ENCODE peak calls at places on chromosomes 6 and 20, in seven cellular contexts. One of them, this sample, is unnamed.

GRCh38 chr20:56592211-56592610 is 36.9 kb upstream of the TFAP2C start:
- DNase-seq in endothelial cell: no peak
- DNase-seq in stimulated activated CD4-positive, alpha-beta T cell treated with anti-CD3 and anti-CD28 coated beads, Interleukin-1b, Interleukin-23, amount 100 ng/mL, for 4 hours: no peak
- DNase-seq in occipital lobe: no peak
- DNase-seq in IMR-90: no peak
- DNase-seq in NCI-H1694: no peak
- DNase-seq in fibroblast of lung: no peak
- DNase-seq in this sample: no peak

GRCh38 chr6:168585441-168585840 is 144.5 kb downstream of the SMOC2 start:
- DNase-seq in stimulated activated CD4-positive, alpha-beta T cell treated with anti-CD3 and anti-CD28 coated beads, Interleukin-1b, Interleukin-23, amount 100 ng/mL, for 4 hours: no peak
- DNase-seq in occipital lobe: no peak
- DNase-seq in endothelial cell: no peak
- DNase-seq in IMR-90: no peak
- DNase-seq in fibroblast of lung: no peak
- DNase-seq in NCI-H1694: no peak
- DNase-seq in this sample: no peak

GRCh38 chr6:126170875-126171489 is 168.9 kb upstream of the CENPW start:
- DNase-seq in fibroblast of lung: no peak
- DNase-seq in stimulated activated CD4-positive, alpha-beta T cell treated with anti-CD3 and anti-CD28 coated beads, Interleukin-1b, Interleukin-23, amount 100 ng/mL, for 4 hours: no peak
- DNase-seq in occipital lobe: no peak
- DNase-seq in endothelial cell: peak; percentile 33
- DNase-seq in IMR-90: peak; percentile 26
- DNase-seq in NCI-H1694: peak; percentile 9
- DNase-seq in this sample: no peak

GRCh38 chr6:108988291-108988690 is 106.4 kb downstream of the SESN1 start:
- DNase-seq in fibroblast of lung: no peak
- DNase-seq in IMR-90: no peak
- DNase-seq in occipital lobe: no peak
- DNase-seq in stimulated activated CD4-positive, alpha-beta T cell treated with anti-CD3 and anti-CD28 coated beads, Interleukin-1b, Interleukin-23, amount 100 ng/mL, for 4 hours: no peak
- DNase-seq in NCI-H1694: no peak
- DNase-seq in endothelial cell: no peak
- DNase-seq in this sample: no peak

GRCh38 chr20:60191014-60191413 is 232.8 kb downstream of the CDH26 start:
- DNase-seq in endothelial cell: no peak
- DNase-seq in NCI-H1694: no peak
- DNase-seq in occipital lobe: no peak
- DNase-seq in stimulated activated CD4-positive, alpha-beta T cell treated with anti-CD3 and anti-CD28 coated beads, Interleukin-1b, Interleukin-23, amount 100 ng/mL, for 4 hours: no peak
- DNase-seq in fibroblast of lung: no peak
- DNase-seq in IMR-90: no peak
- DNase-seq in this sample: no peak

GRCh38 chr6:113873043-113873667 is 16.0 kb downstream of the MARCKS start:
- DNase-seq in IMR-90: no peak
- DNase-seq in fibroblast of lung: no peak
- DNase-seq in occipital lobe: no peak
- DNase-seq in stimulated activated CD4-positive, alpha-beta T cell treated with anti-CD3 and anti-CD28 coated beads, Interleukin-1b, Interleukin-23, amount 100 ng/mL, for 4 hours: no peak
- DNase-seq in endothelial cell: no peak
- DNase-seq in NCI-H1694: no peak
- DNase-seq in this sample: no peak

GRCh38 chr6:145028144-145028818 is 707.0 kb downstream of the EPM2A start:
- DNase-seq in NCI-H1694: no peak
- DNase-seq in occipital lobe: no peak
- DNase-seq in endothelial cell: peak; percentile 14
- DNase-seq in stimulated activated CD4-positive, alpha-beta T cell treated with anti-CD3 and anti-CD28 coated beads, Interleukin-1b, Interleukin-23, amount 100 ng/mL, for 4 hours: no peak
- DNase-seq in IMR-90: peak; percentile 33
- DNase-seq in fibroblast of lung: no peak
- DNase-seq in this sample: no peak

GRCh38 chr6:35294308-35294945 is 3.2 kb upstream of the DEF6 start:
- DNase-seq in endothelial cell: peak; percentile 31
- DNase-seq in fibroblast of lung: peak; percentile 24
- DNase-seq in NCI-H1694: no peak
- DNase-seq in occipital lobe: no peak
- DNase-seq in IMR-90: peak; percentile 38
- DNase-seq in stimulated activated CD4-positive, alpha-beta T cell treated with anti-CD3 and anti-CD28 coated beads, Interleukin-1b, Interleukin-23, amount 100 ng/mL, for 4 hours: no peak
- DNase-seq in this sample: peak; percentile 22

GRCh38 chr6:131916847-131917246 is 34.3 kb downstream of the CCN2 start:
- DNase-seq in stimulated activated CD4-positive, alpha-beta T cell treated with anti-CD3 and anti-CD28 coated beads, Interleukin-1b, Interleukin-23, amount 100 ng/mL, for 4 hours: no peak
- DNase-seq in IMR-90: no peak
- DNase-seq in occipital lobe: no peak
- DNase-seq in endothelial cell: no peak
- DNase-seq in NCI-H1694: no peak
- DNase-seq in fibroblast of lung: peak; percentile 73
- DNase-seq in this sample: no peak

GRCh38 chr20:24948939-24949679 is at the start of gene CST7:
- DNase-seq in fibroblast of lung: peak; percentile 46
- DNase-seq in NCI-H1694: no peak
- DNase-seq in occipital lobe: no peak
- DNase-seq in IMR-90: no peak
- DNase-seq in stimulated activated CD4-positive, alpha-beta T cell treated with anti-CD3 and anti-CD28 coated beads, Interleukin-1b, Interleukin-23, amount 100 ng/mL, for 4 hours: peak; percentile 68
- DNase-seq in endothelial cell: no peak
- DNase-seq in this sample: peak; percentile 83

GRCh38 chr6:81999270-81999669 is 246.8 kb upstream of the TENT5A start:
- DNase-seq in stimulated activated CD4-positive, alpha-beta T cell treated with anti-CD3 and anti-CD28 coated beads, Interleukin-1b, Interleukin-23, amount 100 ng/mL, for 4 hours: no peak
- DNase-seq in occipital lobe: no peak
- DNase-seq in fibroblast of lung: peak; percentile 81
- DNase-seq in NCI-H1694: no peak
- DNase-seq in IMR-90: no peak
- DNase-seq in endothelial cell: no peak
- DNase-seq in this sample: no peak

GRCh38 chr20:19048898-19049889 is 163.2 kb upstream of the SLC24A3 start:
- DNase-seq in IMR-90: no peak
- DNase-seq in NCI-H1694: no peak
- DNase-seq in fibroblast of lung: no peak
- DNase-seq in occipital lobe: peak; percentile 4
- DNase-seq in stimulated activated CD4-positive, alpha-beta T cell treated with anti-CD3 and anti-CD28 coated beads, Interleukin-1b, Interleukin-23, amount 100 ng/mL, for 4 hours: no peak
- DNase-seq in endothelial cell: no peak
- DNase-seq in this sample: no peak

GRCh38 chr6:143843689-143844405 is 709 bp downstream of the LTV1 start:
- DNase-seq in IMR-90: peak; percentile 11
- DNase-seq in fibroblast of lung: peak; percentile 17
- DNase-seq in endothelial cell: no peak
- DNase-seq in stimulated activated CD4-positive, alpha-beta T cell treated with anti-CD3 and anti-CD28 coated beads, Interleukin-1b, Interleukin-23, amount 100 ng/mL, for 4 hours: no peak
- DNase-seq in NCI-H1694: no peak
- DNase-seq in occipital lobe: no peak
- DNase-seq in this sample: no peak

GRCh38 chr20:59614714-59615113 is 10.4 kb downstream of the PHACTR3 start:
- DNase-seq in occipital lobe: no peak
- DNase-seq in fibroblast of lung: no peak
- DNase-seq in endothelial cell: no peak
- DNase-seq in NCI-H1694: no peak
- DNase-seq in stimulated activated CD4-positive, alpha-beta T cell treated with anti-CD3 and anti-CD28 coated beads, Interleukin-1b, Interleukin-23, amount 100 ng/mL, for 4 hours: no peak
- DNase-seq in IMR-90: no peak
- DNase-seq in this sample: no peak

GRCh38 chr6:7262037-7262461 is 51.0 kb downstream of the SSR1 start:
- DNase-seq in endothelial cell: no peak
- DNase-seq in fibroblast of lung: no peak
- DNase-seq in occipital lobe: no peak
- DNase-seq in IMR-90: no peak
- DNase-seq in NCI-H1694: peak; percentile 88
- DNase-seq in stimulated activated CD4-positive, alpha-beta T cell treated with anti-CD3 and anti-CD28 coated beads, Interleukin-1b, Interleukin-23, amount 100 ng/mL, for 4 hours: no peak
- DNase-seq in this sample: no peak

GRCh38 chr6:7137335-7138106 is 29.8 kb downstream of the RREB1 start:
- DNase-seq in fibroblast of lung: peak; percentile 71
- DNase-seq in NCI-H1694: no peak
- DNase-seq in endothelial cell: no peak
- DNase-seq in IMR-90: peak; percentile 77
- DNase-seq in stimulated activated CD4-positive, alpha-beta T cell treated with anti-CD3 and anti-CD28 coated beads, Interleukin-1b, Interleukin-23, amount 100 ng/mL, for 4 hours: peak; percentile 42
- DNase-seq in occipital lobe: no peak
- DNase-seq in this sample: peak; percentile 61